ENCODE peak calls at places on chromosome 12, in six cellular contexts. Y is ovary, U is prostate gland, I is heart left ventricle, M is stomach, B is lower leg skin. N is an unnamed sample.

GRCh38 chr12:45532113-45532512 is 197.4 kb upstream of the ARID2 start:
- DNase-seq in Y (no peak), U (no peak), I (no peak), M (no peak), B (no peak), N (no peak)

GRCh38 chr12:52926596-52927241 is 21.8 kb upstream of the KRT8 start:
- DNase-seq in Y (no peak), U (no peak), I (no peak), M (no peak), B (no peak), N (no peak)

GRCh38 chr12:95437565-95437964 is 36.4 kb upstream of the METAP2 start:
- DNase-seq in Y (no peak), U (no peak), I (no peak), M (no peak), B (no peak), N (no peak)

GRCh38 chr12:41972196-41972994 is 172.3 kb downstream of the GXYLT1 start:
- DNase-seq in Y (no peak), U (no peak), I (no peak), M (no peak), B (no peak), N (no peak)

GRCh38 chr12:19066471-19067001 is 63.0 kb upstream of the PLEKHA5 start:
- DNase-seq in Y (no peak), U (no peak), I (no peak), M (no peak), B (no peak), N (no peak)

GRCh38 chr12:76946451-76946850 is 67.6 kb upstream of the CSRP2 start:
- DNase-seq in Y (no peak), U (no peak), I (no peak), M (no peak), B (no peak), N (no peak)

GRCh38 chr12:94725375-94726168 is 75.2 kb upstream of the TMCC3 start:
- DNase-seq in Y (no peak), U (peak), I (no peak), M (peak), B (no peak), N (no peak)

GRCh38 chr12:6167327-6168280 is 32.6 kb upstream of the CD9 start:
- DNase-seq in Y (peak), U (no peak), I (peak), M (peak), B (no peak), N (peak)

GRCh38 chr12:62472472-62472871 is 5.8 kb downstream of the MON2 start:
- DNase-seq in Y (no peak), U (no peak), I (no peak), M (no peak), B (no peak), N (no peak)

GRCh38 chr12:51937941-51938340 is 13.6 kb upstream of the ACVR1B start:
- DNase-seq in Y (no peak), U (no peak), I (no peak), M (no peak), B (peak), N (no peak)

GRCh38 chr12:130967631-130968030 is 13.9 kb downstream of the ADGRD1 start:
- DNase-seq in Y (no peak), U (no peak), I (no peak), M (no peak), B (peak), N (no peak)

GRCh38 chr12:88420460-88420859 is 159.8 kb downstream of the KITLG start:
- DNase-seq in Y (no peak), U (no peak), I (no peak), M (no peak), B (no peak), N (peak)

GRCh38 chr12:132771126-132771838 is 9.7 kb upstream of the ANKLE2 start:
- DNase-seq in Y (no peak), U (no peak), I (no peak), M (no peak), B (no peak), N (no peak)

GRCh38 chr12:2649201-2650030 is 145.4 kb upstream of the FKBP4 start:
- DNase-seq in Y (no peak), U (no peak), I (no peak), M (no peak), B (no peak), N (no peak)

GRCh38 chr12:70757830-70758493 is 120.7 kb upstream of the PTPRB start:
- DNase-seq in Y (no peak), U (no peak), I (no peak), M (no peak), B (no peak), N (no peak)

GRCh38 chr12:110931315-110931728 is 10.9 kb upstream of the MYL2 start:
- DNase-seq in Y (no peak), U (no peak), I (peak), M (no peak), B (peak), N (no peak)

GRCh38 chr12:113099764-113100163 is 35.8 kb downstream of the RASAL1 start:
- DNase-seq in Y (no peak), U (no peak), I (no peak), M (no peak), B (no peak), N (no peak)

GRCh38 chr12:12964255-12964654 is 12.3 kb upstream of the GPRC5D start:
- DNase-seq in Y (no peak), U (no peak), I (no peak), M (no peak), B (no peak), N (no peak)

GRCh38 chr12:76018111-76018510 is 13.5 kb downstream of the PHLDA1 start:
- DNase-seq in Y (no peak), U (no peak), I (peak), M (no peak), B (no peak), N (no peak)

GRCh38 chr12:52555577-52555976 is 2.6 kb upstream of the KRT71 start:
- DNase-seq in Y (no peak), U (no peak), I (no peak), M (no peak), B (no peak), N (no peak)

GRCh38 chr12:111570090-111570961 is 28.8 kb downstream of the ATXN2 start:
- DNase-seq in Y (no peak), U (no peak), I (no peak), M (no peak), B (no peak), N (peak)

GRCh38 chr12:90058721-90059120 is 350.1 kb upstream of the ATP2B1 start:
- DNase-seq in Y (no peak), U (no peak), I (peak), M (no peak), B (no peak), N (peak)

GRCh38 chr12:118548887-118549286 is 172.5 kb downstream of the SUDS3 start:
- DNase-seq in Y (no peak), U (no peak), I (no peak), M (no peak), B (no peak), N (no peak)

GRCh38 chr12:115020091-115020490 is 336.1 kb upstream of the TBX3 start:
- DNase-seq in Y (no peak), U (no peak), I (no peak), M (no peak), B (no peak), N (no peak)

GRCh38 chr12:46386360-46386867 is 13.8 kb upstream of the SLC38A2 start:
- DNase-seq in Y (no peak), U (no peak), I (no peak), M (no peak), B (no peak), N (no peak)

GRCh38 chr12:113875681-113876080 is 90.4 kb downstream of the RBM19 start:
- DNase-seq in Y (no peak), U (no peak), I (no peak), M (no peak), B (no peak), N (peak)

GRCh38 chr12:124484526-124484953 is 82.9 kb downstream of the NCOR2 start:
- DNase-seq in Y (no peak), U (no peak), I (no peak), M (no peak), B (no peak), N (no peak)

GRCh38 chr12:63779498-63780481 is at the start of gene RXYLT1:
- DNase-seq in Y (peak), U (peak), I (peak), M (peak), B (peak), N (peak)
- TF ChIP-seq POLR2A in Y (peak), U (peak), I (peak), M (no peak), B (peak), N (peak)

GRCh38 chr12:121430821-121431415 is 31.0 kb downstream of the RNF34 start:
- DNase-seq in Y (no peak), U (no peak), I (no peak), M (no peak), B (peak), N (no peak)

GRCh38 chr12:121438207-121438606 is 38.3 kb downstream of the RNF34 start:
- DNase-seq in Y (no peak), U (no peak), I (no peak), M (no peak), B (peak), N (no peak)

GRCh38 chr12:121436706-121437105 is 36.8 kb downstream of the RNF34 start:
- DNase-seq in Y (no peak), U (no peak), I (no peak), M (no peak), B (no peak), N (no peak)

GRCh38 chr12:121428883-121429282 is 29.0 kb downstream of the RNF34 start:
- DNase-seq in Y (no peak), U (no peak), I (no peak), M (no peak), B (peak), N (no peak)

GRCh38 chr12:121432740-121433476 is 33.0 kb downstream of the RNF34 start:
- DNase-seq in Y (no peak), U (no peak), I (no peak), M (no peak), B (peak), N (no peak)
- TF ChIP-seq POLR2A in Y (no peak), U (no peak), I (no peak), M (no peak), B (no peak), N (no peak)

DNA sequence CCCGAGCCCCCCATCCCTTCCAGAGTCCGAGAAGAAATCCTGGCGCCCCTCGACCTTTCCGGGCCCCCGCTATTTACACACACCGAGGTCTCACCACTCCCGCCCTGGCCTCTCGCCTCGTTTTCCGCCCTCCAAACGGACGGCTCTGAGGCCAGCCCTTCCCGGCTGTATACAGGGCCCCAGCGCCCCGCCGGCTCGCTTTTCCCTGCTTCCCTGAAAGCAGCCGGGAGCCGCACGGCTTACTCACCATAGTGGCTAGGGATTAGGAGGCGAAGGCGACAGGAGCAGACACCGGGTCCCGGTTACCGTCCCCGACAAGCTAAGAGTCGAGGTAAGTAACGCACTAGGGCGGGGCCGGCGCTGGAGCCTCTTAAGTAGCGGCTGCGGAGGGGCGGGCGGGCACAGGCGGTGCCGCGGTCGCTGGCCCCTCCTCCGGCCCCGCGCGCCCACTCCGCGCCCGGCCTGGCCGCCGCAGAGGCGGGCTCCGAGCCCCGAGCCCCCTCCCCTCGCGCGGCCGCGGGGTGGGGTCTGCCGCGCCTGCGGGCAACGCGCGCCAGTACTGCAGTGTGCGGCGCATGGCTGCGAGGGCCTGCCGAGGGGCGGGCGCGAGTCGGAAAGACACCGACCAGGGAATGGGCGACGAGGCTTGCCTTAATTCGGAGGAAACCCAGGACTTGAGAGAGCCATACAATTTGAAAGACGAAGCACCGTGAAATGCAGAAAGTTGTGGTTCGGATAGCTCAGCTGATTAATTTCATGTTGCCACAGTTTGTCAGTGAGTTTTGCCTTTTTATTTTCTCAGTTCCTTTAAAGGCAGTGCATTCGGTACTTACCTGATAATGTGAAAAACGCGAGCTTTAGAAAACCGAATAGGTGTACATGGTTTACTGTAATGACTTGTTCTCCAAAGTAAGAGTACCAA is at the start of gene TUBA1B:
- DNase-seq in Y (peak), U (peak), I (peak), M (peak), B (peak), N (peak)
- TF ChIP-seq POLR2A in Y (peak), U (peak), I (peak), M (peak), B (peak), N (peak)

GRCh38 chr12:108477881-108478259 is 37.2 kb upstream of the FICD start:
- DNase-seq in Y (no peak), U (no peak), I (no peak), M (no peak), B (no peak), N (no peak)
- TF ChIP-seq POLR2A in Y (no peak), U (no peak), I (no peak), M (no peak), B (no peak), N (no peak)

GRCh38 chr12:11513288-11513687 is 117.9 kb upstream of the PRB2 start:
- DNase-seq in Y (no peak), U (no peak), I (no peak), M (no peak), B (peak), N (no peak)
- TF ChIP-seq POLR2A in Y (no peak), U (no peak), I (no peak), M (no peak), B (no peak), N (no peak)

DNA sequence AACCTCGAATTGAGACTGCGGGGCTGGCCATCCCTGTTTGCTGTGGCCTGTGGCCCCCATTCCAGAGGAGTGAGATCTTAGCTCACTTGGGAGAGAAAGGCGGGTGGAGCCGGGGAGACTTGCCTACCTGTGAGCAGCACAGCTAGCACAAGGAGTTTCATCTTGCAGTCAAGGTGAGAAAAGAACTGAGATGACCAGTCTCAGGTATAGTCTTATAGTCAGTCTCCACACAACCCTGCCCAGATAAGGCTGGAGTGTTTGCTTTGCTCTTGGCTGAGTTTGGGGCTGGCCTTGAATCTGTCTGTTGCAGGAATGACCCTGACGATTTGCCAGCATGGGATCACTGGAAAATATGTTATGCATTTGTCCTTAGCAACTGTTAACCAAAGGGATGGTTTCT is at the start of gene PLA2G1B:
- DNase-seq in Y (peak), U (no peak), I (no peak), M (peak), B (no peak), N (no peak)
- TF ChIP-seq POLR2A in Y (no peak), U (no peak), I (no peak), M (no peak), B (no peak), N (no peak)

GRCh38 chr12:48105867-48106563 is at the start of gene SENP1:
- DNase-seq in Y (peak), U (peak), I (peak), M (peak), B (peak), N (peak)
- TF ChIP-seq POLR2A in Y (peak), U (no peak), I (peak), M (no peak), B (no peak), N (peak)

GRCh38 chr12:56935752-56936151 is 1.5 kb upstream of the SDR9C7 start:
- DNase-seq in Y (no peak), U (no peak), I (no peak), M (no peak), B (no peak), N (no peak)

GRCh38 chr12:56935157-56935556 is 949 bp upstream of the SDR9C7 start:
- DNase-seq in Y (no peak), U (no peak), I (no peak), M (no peak), B (no peak), N (no peak)

GRCh38 chr12:56932867-56933266 is 1.3 kb downstream of the SDR9C7 start:
- DNase-seq in Y (no peak), U (peak), I (no peak), M (no peak), B (no peak), N (no peak)

GRCh38 chr12:56932146-56932545 is 2.1 kb downstream of the SDR9C7 start:
- DNase-seq in Y (no peak), U (no peak), I (no peak), M (no peak), B (no peak), N (no peak)

GRCh38 chr12:56933826-56934625 is at the start of gene SDR9C7:
- DNase-seq in Y (no peak), U (no peak), I (no peak), M (no peak), B (no peak), N (no peak)
- TF ChIP-seq POLR2A in Y (no peak), U (no peak), I (no peak), M (no peak), B (no peak), N (no peak)